ENCODE peak calls at places on chromosomes 7 and 10, in four cellular contexts. One of them, this sample, is unnamed.

GRCh38 chr7:137546009-137546408 is 202.5 kb upstream of the PTN start:
- DNase-seq in fibroblast of pulmonary artery: no peak
- DNase-seq in stomach: no peak
- DNase-seq in BJ: no peak
- DNase-seq in this sample: no peak

GRCh38 chr7:103632972-103633371 is 187.0 kb upstream of the SLC26A5 start:
- DNase-seq in BJ: no peak
- DNase-seq in stomach: no peak
- DNase-seq in fibroblast of pulmonary artery: peak
- DNase-seq in this sample: no peak

GRCh38 chr7:30846378-30846777 is 65.3 kb upstream of the AQP1 start:
- DNase-seq in BJ: no peak
- DNase-seq in stomach: peak
- DNase-seq in fibroblast of pulmonary artery: no peak
- DNase-seq in this sample: no peak

GRCh38 chr10:124685251-124685650 is 58.9 kb downstream of the FAM53B start:
- DNase-seq in stomach: no peak
- DNase-seq in BJ: no peak
- DNase-seq in fibroblast of pulmonary artery: no peak
- DNase-seq in this sample: no peak

GRCh38 chr7:79529214-79529895 is 75.9 kb upstream of the MAGI2 start:
- DNase-seq in BJ: no peak
- DNase-seq in stomach: no peak
- DNase-seq in fibroblast of pulmonary artery: no peak
- DNase-seq in this sample: no peak

GRCh38 chr10:5412277-5412941 is at the start of gene NET1:
- DNase-seq in BJ: peak
- DNase-seq in fibroblast of pulmonary artery: peak
- DNase-seq in stomach: peak
- DNase-seq in this sample: peak

GRCh38 chr10:90917231-90917967 is 3.5 kb downstream of the ANKRD1 start:
- DNase-seq in fibroblast of pulmonary artery: no peak
- DNase-seq in BJ: no peak
- DNase-seq in stomach: no peak
- DNase-seq in this sample: no peak

GRCh38 chr10:62839595-62839994 is 23.4 kb upstream of the EGR2 start:
- DNase-seq in stomach: no peak
- DNase-seq in BJ: no peak
- DNase-seq in fibroblast of pulmonary artery: no peak
- DNase-seq in this sample: no peak

GRCh38 chr7:98867271-98867701 is 2.5 kb downstream of the TMEM130 start:
- DNase-seq in stomach: no peak
- DNase-seq in BJ: no peak
- DNase-seq in fibroblast of pulmonary artery: no peak
- DNase-seq in this sample: no peak

GRCh38 chr7:15341811-15342210 is 220.0 kb downstream of the AGMO start:
- DNase-seq in BJ: no peak
- DNase-seq in fibroblast of pulmonary artery: no peak
- DNase-seq in stomach: no peak
- DNase-seq in this sample: no peak

GRCh38 chr10:97179731-97180366 is 5.9 kb downstream of the SLIT1 start:
- DNase-seq in fibroblast of pulmonary artery: no peak
- DNase-seq in stomach: no peak
- DNase-seq in BJ: no peak
- DNase-seq in this sample: no peak

GRCh38 chr10:25689346-25690095 is 244.5 kb upstream of the MYO3A start:
- DNase-seq in stomach: no peak
- DNase-seq in fibroblast of pulmonary artery: no peak
- DNase-seq in BJ: no peak
- DNase-seq in this sample: no peak

GRCh38 chr10:11560076-11560709 is 51.3 kb downstream of the USP6NL start:
- DNase-seq in fibroblast of pulmonary artery: peak
- DNase-seq in BJ: no peak
- DNase-seq in stomach: no peak
- DNase-seq in this sample: no peak

GRCh38 chr7:45181991-45182855 is 24.6 kb downstream of the RAMP3 start:
- DNase-seq in fibroblast of pulmonary artery: no peak
- DNase-seq in BJ: no peak
- DNase-seq in stomach: no peak
- DNase-seq in this sample: no peak

GRCh38 chr7:53800746-53801145 is 741.4 kb upstream of the VSTM2A start:
- DNase-seq in BJ: no peak
- DNase-seq in fibroblast of pulmonary artery: no peak
- DNase-seq in stomach: no peak
- DNase-seq in this sample: no peak

GRCh38 chr7:128188396-128189230 is 52.5 kb upstream of the LEP start:
- DNase-seq in stomach: no peak
- DNase-seq in BJ: no peak
- DNase-seq in fibroblast of pulmonary artery: no peak
- DNase-seq in this sample: no peak

GRCh38 chr10:86100581-86101061 is 266.0 kb downstream of the GRID1 start:
- DNase-seq in stomach: no peak
- DNase-seq in BJ: no peak
- DNase-seq in fibroblast of pulmonary artery: peak
- DNase-seq in this sample: no peak

GRCh38 chr10:110919349-110919931 is at the start of gene SHOC2:
- DNase-seq in stomach: peak
- DNase-seq in fibroblast of pulmonary artery: no peak
- DNase-seq in BJ: no peak
- DNase-seq in this sample: no peak

GRCh38 chr10:102485093-102485785 is 17.3 kb downstream of the ACTR1A start:
- DNase-seq in BJ: no peak
- DNase-seq in fibroblast of pulmonary artery: no peak
- DNase-seq in stomach: no peak
- DNase-seq in this sample: no peak

GRCh38 chr10:29141761-29142160 is 147.1 kb upstream of the LYZL1 start:
- DNase-seq in BJ: no peak
- DNase-seq in stomach: peak
- DNase-seq in fibroblast of pulmonary artery: peak
- DNase-seq in this sample: no peak

GRCh38 chr7:121563177-121563576 is 167.1 kb upstream of the FAM3C start:
- DNase-seq in stomach: no peak
- DNase-seq in BJ: no peak
- DNase-seq in fibroblast of pulmonary artery: no peak
- DNase-seq in this sample: no peak
- TF ChIP-seq CTCF in stomach: peak
- TF ChIP-seq CTCF in BJ: peak
- TF ChIP-seq CTCF in fibroblast of pulmonary artery: peak
- TF ChIP-seq CTCF in this sample: peak

DNA sequence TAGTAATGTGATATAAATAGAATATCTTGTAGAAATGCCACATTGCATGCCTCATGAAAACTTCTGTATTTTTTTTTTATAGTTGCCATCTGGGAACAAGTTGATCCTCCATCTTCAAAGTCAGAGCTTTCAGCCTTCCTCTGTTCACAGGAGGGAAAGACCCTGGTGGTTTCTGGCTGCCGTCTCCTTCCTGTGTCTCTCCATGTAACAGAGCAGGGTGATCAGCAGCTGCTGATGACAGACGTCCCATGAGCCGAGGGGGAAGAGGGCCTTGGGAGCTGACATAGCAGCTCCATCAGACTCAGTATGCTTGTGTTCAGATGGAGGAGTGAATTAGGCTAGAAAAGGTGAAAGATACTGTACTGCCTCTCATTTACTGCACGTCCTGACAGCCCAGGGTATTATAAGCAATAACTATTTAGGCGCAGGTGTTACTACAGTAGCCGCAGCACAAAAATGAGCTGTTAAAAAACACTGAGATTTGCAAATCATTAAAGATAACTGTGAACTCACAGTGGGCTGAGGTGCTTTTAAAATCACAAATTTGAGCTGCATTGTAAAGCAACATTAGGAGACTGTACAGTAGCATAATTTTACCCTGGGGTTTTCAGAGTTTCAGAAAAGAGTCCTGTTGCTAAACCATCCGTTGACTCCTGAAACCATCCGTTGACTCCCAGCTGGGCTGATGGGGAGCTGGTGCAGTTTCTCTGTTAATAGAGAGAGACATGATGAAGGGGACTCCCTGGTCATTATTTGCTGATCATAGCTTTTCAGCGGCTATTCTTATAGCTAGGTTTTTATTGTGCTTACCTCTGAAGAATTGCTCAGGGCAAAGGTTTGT is 103.4 kb downstream of the CFAP58 start:
- DNase-seq in fibroblast of pulmonary artery: no peak
- DNase-seq in stomach: no peak
- DNase-seq in BJ: no peak
- DNase-seq in this sample: no peak
- H3K4me3 ChIP-seq in fibroblast of pulmonary artery: no peak
- H3K4me3 ChIP-seq in stomach: no peak
- H3K4me3 ChIP-seq in BJ: no peak
- H3K4me3 ChIP-seq in this sample: no peak

DNA sequence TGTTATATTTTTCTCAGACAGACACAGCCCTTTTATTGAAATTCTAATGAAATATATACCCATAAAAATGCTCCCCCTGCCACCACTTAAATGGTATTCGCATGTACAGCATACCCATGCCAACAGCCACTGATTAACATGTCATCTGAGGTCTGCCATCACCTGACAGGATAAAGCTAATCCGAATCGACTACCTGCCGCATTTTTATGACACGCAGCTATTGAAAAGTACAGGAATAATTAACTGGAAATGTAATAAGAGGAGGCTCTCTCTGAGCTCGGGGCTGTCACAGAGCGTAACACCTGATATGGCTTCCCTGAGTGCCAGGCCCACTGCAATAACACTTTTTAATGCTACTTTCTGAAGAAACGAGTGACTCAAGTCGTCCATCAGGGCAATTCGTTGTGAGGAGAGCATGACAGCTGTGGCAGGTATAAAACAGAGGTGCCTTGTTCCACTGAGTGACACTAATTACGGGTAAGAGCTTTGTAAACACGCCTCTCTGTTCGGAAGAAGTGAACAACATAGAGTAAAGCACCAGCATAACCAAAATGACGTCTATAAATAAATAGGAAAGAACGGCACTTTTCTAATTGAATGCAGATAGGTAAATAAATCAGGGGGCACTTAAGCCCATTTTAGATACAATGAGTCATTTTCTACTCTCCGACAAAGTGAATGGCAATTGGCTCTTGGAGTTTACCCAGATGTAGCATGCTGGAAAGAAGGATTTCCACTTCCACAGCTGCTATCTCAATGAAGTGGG is 56.6 kb upstream of the CREB5 start:
- DNase-seq in stomach: no peak
- DNase-seq in BJ: no peak
- DNase-seq in fibroblast of pulmonary artery: no peak
- DNase-seq in this sample: no peak
- TF ChIP-seq CTCF in stomach: no peak
- TF ChIP-seq CTCF in BJ: no peak
- TF ChIP-seq CTCF in fibroblast of pulmonary artery: no peak
- TF ChIP-seq CTCF in this sample: no peak

GRCh38 chr10:116802876-116803275 is 46.4 kb upstream of the ENO4 start:
- DNase-seq in fibroblast of pulmonary artery: no peak
- DNase-seq in BJ: no peak
- DNase-seq in stomach: no peak
- DNase-seq in this sample: no peak

GRCh38 chr10:116800356-116800929 is 48.9 kb upstream of the ENO4 start:
- DNase-seq in stomach: no peak
- DNase-seq in BJ: no peak
- DNase-seq in fibroblast of pulmonary artery: no peak
- DNase-seq in this sample: no peak

GRCh38 chr10:116798859-116799258 is 50.4 kb upstream of the ENO4 start:
- DNase-seq in BJ: no peak
- DNase-seq in fibroblast of pulmonary artery: no peak
- DNase-seq in stomach: no peak
- DNase-seq in this sample: no peak

GRCh38 chr10:116801658-116802057 is 47.6 kb upstream of the ENO4 start:
- DNase-seq in fibroblast of pulmonary artery: no peak
- DNase-seq in BJ: no peak
- DNase-seq in stomach: no peak
- DNase-seq in this sample: no peak

DNA sequence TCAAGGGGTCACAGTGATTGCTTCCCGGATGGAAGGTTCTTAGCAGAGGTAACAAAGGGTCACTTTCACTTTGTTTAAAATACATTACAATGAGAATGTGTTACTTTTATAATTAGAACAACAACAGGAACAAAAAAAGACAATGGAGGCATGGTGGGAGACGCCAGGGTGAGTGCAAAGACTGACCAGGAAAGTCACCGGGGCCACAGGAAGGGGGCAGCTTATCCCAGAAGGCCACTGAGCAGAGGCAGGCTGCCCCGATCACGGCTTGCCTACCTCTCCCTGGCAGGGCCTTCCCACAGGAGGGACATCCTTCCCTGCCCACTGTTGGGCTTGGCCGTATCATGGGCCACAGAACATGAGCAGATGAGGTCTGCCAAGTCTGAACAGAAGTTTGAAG is 46.8 kb upstream of the ENO4 start:
- DNase-seq in stomach: no peak
- DNase-seq in fibroblast of pulmonary artery: no peak
- DNase-seq in BJ: no peak
- DNase-seq in this sample: no peak
- H3K4me3 ChIP-seq in stomach: no peak
- H3K4me3 ChIP-seq in fibroblast of pulmonary artery: no peak
- H3K4me3 ChIP-seq in BJ: no peak
- H3K4me3 ChIP-seq in this sample: no peak

DNA sequence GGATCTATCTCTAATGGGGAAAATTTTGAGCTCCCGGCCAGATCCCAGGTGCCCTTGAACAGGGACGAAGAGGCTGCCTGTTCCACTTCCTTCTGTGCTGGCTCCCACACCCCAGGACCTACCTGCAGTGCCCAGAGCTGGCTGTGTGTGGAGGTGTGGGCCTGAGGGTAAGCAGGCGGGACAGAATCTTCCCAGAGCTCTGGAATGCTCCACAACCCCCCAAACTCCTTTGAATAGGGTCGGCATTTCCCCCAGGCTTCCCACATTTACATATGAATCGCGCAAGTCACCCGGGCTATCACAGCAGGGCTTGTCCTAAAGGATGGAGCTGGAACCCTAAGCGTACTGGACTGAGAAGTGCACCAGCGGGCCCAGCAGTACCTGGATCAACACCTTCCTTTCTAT is 95.9 kb downstream of the DNMBP start:
- DNase-seq in stomach: peak
- DNase-seq in BJ: no peak
- DNase-seq in fibroblast of pulmonary artery: no peak
- DNase-seq in this sample: no peak
- TF ChIP-seq CTCF in stomach: no peak
- TF ChIP-seq CTCF in BJ: no peak
- TF ChIP-seq CTCF in fibroblast of pulmonary artery: no peak
- TF ChIP-seq CTCF in this sample: no peak

GRCh38 chr7:124429923-124430322 is 335.7 kb downstream of the GPR37 start:
- DNase-seq in BJ: no peak
- DNase-seq in stomach: no peak
- DNase-seq in fibroblast of pulmonary artery: no peak
- DNase-seq in this sample: no peak

DNA sequence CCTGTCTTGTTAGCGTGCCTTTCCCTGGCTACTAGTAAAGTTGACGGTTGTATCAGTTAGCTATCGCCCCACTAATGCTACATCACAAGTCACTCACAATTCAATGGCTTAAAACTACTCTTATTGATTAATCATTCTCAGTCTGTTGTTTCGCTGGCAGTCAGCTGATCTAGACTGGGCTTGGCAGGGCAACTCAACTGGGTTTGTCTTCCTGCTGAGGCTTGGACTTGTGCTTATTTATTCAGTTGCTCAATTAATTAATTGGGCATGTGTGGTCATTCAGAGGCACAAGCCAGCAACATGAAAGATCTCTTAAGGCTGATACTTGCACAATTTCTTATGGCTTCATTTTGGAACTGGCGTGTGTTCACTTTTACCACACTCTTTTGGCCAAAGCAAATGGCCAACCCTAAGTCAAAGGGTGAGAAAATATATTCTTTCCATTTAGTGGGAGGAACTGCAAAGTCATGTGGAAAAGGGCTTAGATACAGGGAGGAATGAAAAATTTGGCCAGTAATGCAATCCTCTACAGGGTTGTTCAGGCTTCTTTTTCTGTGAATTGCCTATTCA is 333.5 kb downstream of the GPR37 start:
- DNase-seq in fibroblast of pulmonary artery: no peak
- DNase-seq in stomach: no peak
- DNase-seq in BJ: no peak
- DNase-seq in this sample: no peak
- H3K4me3 ChIP-seq in fibroblast of pulmonary artery: no peak
- H3K4me3 ChIP-seq in stomach: no peak
- H3K4me3 ChIP-seq in BJ: no peak
- H3K4me3 ChIP-seq in this sample: no peak

This sample was measured in AG09309.